ENCODE peak calls at places on chromosomes 1 and 21, in seven cellular contexts. H is A673; X is A549; S is neuronal stem cell; D is CD8-positive, alpha-beta T cell; J is spleen; M is RWPE1. A is an unnamed sample.

GRCh38 chr1:18440385-18441226 is 40.1 kb upstream of the KLHDC7A start:
- DNase-seq in H (no peak), X (no peak), S (no peak), D (no peak), J (no peak), M (peak), A (peak)

GRCh38 chr1:241579434-241579833 is 47.3 kb downstream of the KMO start:
- DNase-seq in H (no peak), X (no peak), S (no peak), D (no peak), J (no peak), M (no peak), A (peak)

GRCh38 chr1:59015708-59016107 is 231.9 kb upstream of the JUN start:
- DNase-seq in H (no peak), X (peak), S (no peak), D (no peak), J (no peak), M (peak), A (peak)

GRCh38 chr1:15246960-15247614 is at the start of gene FHAD1:
- DNase-seq in H (peak), X (peak), S (peak), D (no peak), J (peak), M (peak), A (no peak)

GRCh38 chr1:173473599-173474011 is 3.5 kb upstream of the PRDX6 start:
- DNase-seq in H (no peak), X (no peak), S (no peak), D (no peak), J (no peak), M (peak), A (no peak)

GRCh38 chr1:85330711-85331290 is 54.4 kb upstream of the BCL10 start:
- DNase-seq in H (peak), X (no peak), S (no peak), D (no peak), J (no peak), M (no peak), A (no peak)

GRCh38 chr1:29245261-29245660 is 8.9 kb downstream of the PTPRU start:
- DNase-seq in H (no peak), X (no peak), S (no peak), D (no peak), J (no peak), M (no peak), A (no peak)

GRCh38 chr1:116375884-116376733 is 3.1 kb downstream of the ATP1A1 start:
- DNase-seq in H (peak), X (peak), S (no peak), D (no peak), J (peak), M (peak), A (peak)

GRCh38 chr1:116292929-116293725 is 79.9 kb upstream of the ATP1A1 start:
- DNase-seq in H (no peak), X (no peak), S (no peak), D (no peak), J (no peak), M (no peak), A (no peak)

GRCh38 chr1:173330149-173330951 is 123.2 kb upstream of the TNFSF4 start:
- DNase-seq in H (peak), X (peak), S (no peak), D (no peak), J (no peak), M (peak), A (no peak)

GRCh38 chr1:95829581-95829980 is 595.6 kb downstream of the RWDD3 start:
- DNase-seq in H (no peak), X (no peak), S (no peak), D (no peak), J (no peak), M (no peak), A (no peak)

GRCh38 chr1:18452550-18452949 is 28.2 kb upstream of the KLHDC7A start:
- DNase-seq in H (peak), X (peak), S (peak), D (no peak), J (peak), M (peak), A (no peak)

GRCh38 chr1:236809133-236809532 is 14.0 kb downstream of the MTR start:
- DNase-seq in H (peak), X (no peak), S (no peak), D (no peak), J (no peak), M (no peak), A (no peak)

GRCh38 chr21:38267136-38267535 is 10.3 kb downstream of the KCNJ15 start:
- DNase-seq in H (no peak), X (no peak), S (no peak), D (no peak), J (no peak), M (no peak), A (no peak)

GRCh38 chr1:12518956-12519707 is 98.9 kb downstream of the DHRS3 start:
- DNase-seq in H (no peak), X (no peak), S (no peak), D (no peak), J (no peak), M (no peak), A (no peak)

GRCh38 chr1:202112864-202113689 is 9.6 kb upstream of the GPR37L1 start:
- DNase-seq in H (no peak), X (peak), S (no peak), D (no peak), J (no peak), M (no peak), A (no peak)

DNA sequence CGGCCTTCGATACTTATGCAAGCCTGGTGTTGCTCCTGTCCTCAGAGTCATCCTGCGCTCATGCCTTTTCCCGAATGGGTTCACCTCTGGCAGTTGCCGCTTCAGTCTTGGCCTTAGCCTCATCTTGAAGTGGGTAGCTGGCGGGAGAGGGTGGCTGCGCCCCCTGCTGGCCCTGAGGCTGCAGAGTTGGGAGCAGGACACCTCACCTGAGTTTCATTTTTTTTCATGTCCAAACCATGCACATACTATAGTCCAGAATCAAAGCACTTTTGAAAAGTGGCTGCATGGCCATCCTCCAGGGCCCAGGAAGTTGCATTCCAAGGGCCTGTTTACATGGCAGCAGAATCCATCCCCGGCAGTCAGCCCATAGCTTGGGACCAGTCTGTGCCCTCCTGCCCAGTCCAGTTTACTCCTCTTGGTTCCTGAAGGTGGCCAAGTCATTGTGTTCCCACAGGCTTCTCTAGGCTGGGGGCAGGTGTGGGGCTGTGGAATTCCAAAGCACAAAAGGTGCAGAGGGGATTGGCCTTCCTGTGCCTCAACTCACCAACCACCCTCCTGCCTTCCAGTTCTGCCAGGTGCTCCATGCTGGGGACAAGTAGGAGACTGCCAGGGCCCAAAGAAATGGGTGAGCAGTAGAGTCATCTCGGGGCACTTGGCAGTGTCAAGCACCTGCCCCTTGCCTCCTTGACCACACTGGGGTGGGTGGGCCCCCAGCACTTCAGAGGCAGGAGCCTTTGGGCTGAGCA is 44.0 kb downstream of the YARS1 start:
- DNase-seq in H (peak), X (peak), S (peak), D (peak), J (peak), M (peak), A (no peak)
- H3K27ac ChIP-seq in H (no peak), X (peak), S (no peak), D (no peak), J (no peak), M (peak), A (peak)

DNA sequence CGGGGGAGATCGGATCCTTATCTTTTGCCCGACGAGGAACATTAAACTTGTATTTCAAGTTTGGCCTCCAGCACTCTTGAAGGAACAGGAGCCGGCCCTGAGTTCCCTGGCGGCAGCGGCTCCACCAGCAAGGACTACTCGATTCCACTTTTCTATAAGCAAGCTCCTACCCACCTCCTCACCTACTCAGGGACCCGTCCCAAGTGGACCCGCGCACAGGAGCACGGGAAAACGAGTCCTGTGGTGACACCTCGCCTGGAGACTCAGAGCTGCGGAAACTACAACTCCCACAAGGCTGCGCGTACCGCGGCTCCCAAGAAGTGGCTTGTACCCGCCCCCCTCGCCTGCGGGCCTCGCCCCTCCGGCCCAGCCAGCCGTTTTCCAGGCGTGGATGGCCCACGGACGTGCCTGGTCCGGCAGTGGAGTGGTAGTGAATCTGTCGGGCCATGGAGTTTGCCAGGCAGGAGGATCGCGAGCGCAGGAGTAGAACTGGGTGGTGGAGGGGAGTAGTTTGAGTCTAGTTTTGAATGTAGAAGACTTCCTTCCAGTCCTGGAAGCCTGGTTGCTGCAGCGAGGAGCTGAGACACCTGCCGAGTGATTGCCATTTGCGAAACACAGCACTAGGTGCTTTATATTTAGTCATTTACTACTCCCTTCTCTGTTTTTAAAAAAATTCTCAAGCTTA is at the start of gene ACP6:
- DNase-seq in H (peak), X (peak), S (peak), D (peak), J (peak), M (peak), A (peak)
- H3K27ac ChIP-seq in H (peak), X (peak), S (peak), D (peak), J (peak), M (peak), A (peak)

GRCh38 chr1:144551543-144552424 is 40.9 kb upstream of the PPIAL4F start:
- DNase-seq in H (peak), X (peak), S (peak), D (peak), J (peak), M (no peak), A (peak)
- H3K27ac ChIP-seq in H (peak), X (peak), S (peak), D (peak), J (peak), M (peak), A (peak)

GRCh38 chr21:33668180-33668579 is 25.9 kb downstream of the ITSN1 start:
- DNase-seq in H (no peak), X (no peak), S (no peak), D (no peak), J (no peak), M (no peak), A (no peak)
- H3K27ac ChIP-seq in H (peak), X (no peak), S (no peak), D (no peak), J (no peak), M (no peak), A (no peak)

A was measured in epithelial cell of prostate.